ENCODE peak calls at places on chromosomes 12 and 14, in eight cellular contexts. O is left ventricle myocardium superior; B is pancreas; A is cardiac muscle cell; N is activated CD4-positive, alpha-beta T cell treated with anti-CD3 and anti-CD28 coated beads, Interleukin-2, amount 50 U/mL, for 24 hours; T is globus pallidus; M is stimulated activated naive CD8-positive, alpha-beta T cell treated with anti-CD3 and anti-CD28 coated beads, Interleukin-15, amount 100 ng/mL, for 72 hours; D is thoracic aorta. Q is an unnamed sample.

GRCh38 chr14:55123101-55123500 is 6.0 kb upstream of the LGALS3 start:
- DNase-seq in N (no peak), B (no peak), M (no peak), O (no peak), T (no peak), A (peak; percentile 92), D (no peak), Q (no peak)

GRCh38 chr14:73717998-73718741 is 4.0 kb upstream of the PNMA1 start:
- DNase-seq in T (no peak), A (no peak), B (no peak), M (no peak), N (no peak), D (no peak), O (no peak), Q (peak; percentile 20)

GRCh38 chr14:72892103-72892878 is 1.6 kb downstream of the DPF3 start:
- DNase-seq in N (no peak), T (peak; percentile 21), O (no peak), D (no peak), A (no peak), M (peak; percentile 24), B (no peak), Q (no peak)

GRCh38 chr14:104460920-104461651 is 118.5 kb upstream of the C14orf180 start:
- DNase-seq in N (no peak), D (no peak), A (peak; percentile 9), B (peak; percentile 16), M (no peak), T (no peak), O (no peak), Q (no peak)

GRCh38 chr14:73283592-73284379 is 46.5 kb downstream of the PAPLN start:
- DNase-seq in N (no peak), D (no peak), M (no peak), B (no peak), O (no peak), A (peak; percentile 52), T (peak; percentile 54), Q (no peak)

GRCh38 chr12:57795354-57795753 is 12.8 kb downstream of the TSFM start:
- DNase-seq in O (no peak), D (no peak), T (no peak), M (no peak), N (no peak), B (no peak), A (no peak), Q (no peak)

GRCh38 chr12:122850695-122851350 is 15.6 kb downstream of the HIP1R start:
- DNase-seq in B (no peak), T (no peak), O (no peak), M (no peak), N (no peak), A (no peak), D (no peak), Q (no peak)

GRCh38 chr14:26846388-26846787 is 248.6 kb upstream of the NOVA1 start:
- DNase-seq in A (peak; percentile 3), O (no peak), D (no peak), M (no peak), N (no peak), T (no peak), B (no peak), Q (no peak)

GRCh38 chr14:59425322-59425945 is 39.7 kb downstream of the GPR135 start:
- DNase-seq in B (no peak), M (no peak), A (peak; percentile 80), T (no peak), D (no peak), O (no peak), N (no peak), Q (no peak)

GRCh38 chr12:62297321-62297720 is 37.1 kb downstream of the USP15 start:
- DNase-seq in O (no peak), N (no peak), B (no peak), D (no peak), T (no peak), A (no peak), M (no peak), Q (no peak)

Q was measured in D721Med.